ENCODE peak calls at places on chromosomes 4 and X, in six cellular contexts. I is activated T-helper 1 cell treated with anti-CD3 and anti-CD28 coated beads, Interleukin-2, amount 50 U/mL, for 16 hours; D is NCI-H460; R is stimulated activated CD4-positive, alpha-beta T cell treated with anti-CD3 and anti-CD28 coated beads, Interleukin-12 subunit alpha, Interleukin-12 subunit beta, amount 100 ng/mL, for 24 hours; Q is left ventricle myocardium superior; Z is T-helper 17 cell. G is an unnamed sample.

GRCh38 chr4:47930971-47931804 is 16.8 kb upstream of the NFXL1 start:
- DNase-seq in I (no peak), D (no peak), R (no peak), Q (no peak), Z (no peak), G (peak)

GRCh38 chr4:173443121-173443520 is 44.2 kb upstream of the SCRG1 start:
- DNase-seq in I (no peak), D (no peak), R (no peak), Q (no peak), Z (no peak), G (no peak)

GRCh38 chrX:12367254-12367653 is 229.0 kb downstream of the FRMPD4 start:
- DNase-seq in I (no peak), D (no peak), R (no peak), Q (no peak), Z (no peak), G (no peak)

GRCh38 chr4:145786830-145787229 is 106.9 kb downstream of the C4orf51 start:
- DNase-seq in I (no peak), D (no peak), R (no peak), Q (no peak), Z (no peak), G (no peak)

GRCh38 chrX:49978191-49978590 is 55.8 kb downstream of the CLCN5 start:
- DNase-seq in I (no peak), D (no peak), R (no peak), Q (no peak), Z (no peak), G (no peak)

GRCh38 chrX:24081661-24082154 is 27.0 kb downstream of the EIF2S3 start:
- DNase-seq in I (peak), D (peak), R (peak), Q (peak), Z (peak), G (no peak)

GRCh38 chr4:45662996-45663395 is 460.9 kb downstream of the GABRG1 start:
- DNase-seq in I (no peak), D (peak), R (no peak), Q (peak), Z (no peak), G (no peak)

GRCh38 chrX:153556767-153557166 is 39.3 kb downstream of the ATP2B3 start:
- DNase-seq in I (no peak), D (no peak), R (no peak), Q (no peak), Z (no peak), G (no peak)

GRCh38 chr4:15536552-15537499 is 67.1 kb downstream of the CC2D2A start:
- DNase-seq in I (no peak), D (no peak), R (no peak), Q (no peak), Z (no peak), G (no peak)

GRCh38 chr4:70703695-70704332 is 15.5 kb downstream of the UTP3 start:
- DNase-seq in I (no peak), D (no peak), R (no peak), Q (no peak), Z (no peak), G (peak)

GRCh38 chr4:13244342-13244905 is 239.7 kb downstream of the RAB28 start:
- DNase-seq in I (no peak), D (no peak), R (no peak), Q (no peak), Z (no peak), G (no peak)

GRCh38 chr4:162163892-162164759 is at the start of gene FSTL5:
- DNase-seq in I (no peak), D (peak), R (peak), Q (peak), Z (no peak), G (no peak)

GRCh38 chr4:37685211-37685725 is 908 bp downstream of the RELL1 start:
- DNase-seq in I (peak), D (no peak), R (no peak), Q (no peak), Z (peak), G (peak)

GRCh38 chr4:7166286-7166685 is 26.1 kb upstream of the SORCS2 start:
- DNase-seq in I (no peak), D (no peak), R (no peak), Q (no peak), Z (no peak), G (no peak)

GRCh38 chrX:78496483-78496882 is 162.6 kb downstream of the RTL3 start:
- DNase-seq in I (no peak), D (no peak), R (no peak), Q (no peak), Z (no peak), G (no peak)

GRCh38 chr4:47837582-47838294 is at the start of gene CORIN:
- DNase-seq in I (peak), D (no peak), R (peak), Q (peak), Z (no peak), G (no peak)

GRCh38 chr4:107376293-107376692 is 340.2 kb upstream of the DKK2 start:
- DNase-seq in I (no peak), D (no peak), R (no peak), Q (no peak), Z (no peak), G (no peak)

GRCh38 chr4:16155503-16156169 is 70.6 kb downstream of the TAPT1 start:
- DNase-seq in I (no peak), D (no peak), R (no peak), Q (peak), Z (no peak), G (no peak)

GRCh38 chr4:41181037-41181436 is 33.3 kb downstream of the APBB2 start:
- DNase-seq in I (no peak), D (no peak), R (no peak), Q (no peak), Z (no peak), G (peak)

GRCh38 chrX:118117069-118117405 is 427 bp upstream of the KLHL13 start:
- DNase-seq in I (no peak), D (no peak), R (no peak), Q (no peak), Z (no peak), G (no peak)

GRCh38 chrX:27555514-27555913 is 34.6 kb upstream of the DCAF8L2 start:
- DNase-seq in I (no peak), D (peak), R (no peak), Q (no peak), Z (no peak), G (no peak)

GRCh38 chr4:6193399-6193798 is 7.0 kb downstream of the JAKMIP1 start:
- DNase-seq in I (no peak), D (no peak), R (no peak), Q (no peak), Z (no peak), G (no peak)

GRCh38 chr4:119034276-119035008 is 101.2 kb upstream of the MYOZ2 start:
- DNase-seq in I (no peak), D (no peak), R (no peak), Q (no peak), Z (no peak), G (no peak)

GRCh38 chrX:21811832-21812231 is 27.6 kb upstream of the MBTPS2 start:
- DNase-seq in I (no peak), D (no peak), R (no peak), Q (no peak), Z (no peak), G (no peak)

G was measured in DMS79 treated with DMSO at 0.1 percent for 48 hours.